ENCODE peak calls at places on chromosomes 12 and 14, in nine cellular contexts. J is AML-193; W is choroid plexus epithelial cell; G is colonic mucosa; A is GM23338; T is HEK293T; N is stimulated activated CD8-positive, alpha-beta memory T cell treated with anti-CD3 and anti-CD28 coated beads, Interleukin-4, amount 100 ng/mL, for 4 hours; Z is fibroblast of the conjunctiva; F is stimulated activated CD4-positive, alpha-beta T cell treated with anti-CD3 and anti-CD28 coated beads, Interleukin-2, amount 100 ng/mL, for 48 hours. I is an unnamed sample.

GRCh38 chr14:94102768-94103482 is 7.6 kb upstream of the IFI27 start:
- DNase-seq in T (no peak), G (peak; percentile 50), J (no peak), N (no peak), Z (no peak), F (no peak), A (no peak), W (no peak), I (no peak)

GRCh38 chr12:54432815-54433164 is 13.7 kb upstream of the ITGA5 start:
- DNase-seq in F (no peak), A (no peak), T (no peak), Z (no peak), J (no peak), G (no peak), N (no peak), W (no peak), I (no peak)

GRCh38 chr12:92324849-92325500 is 179.3 kb upstream of the BTG1 start:
- DNase-seq in F (no peak), A (no peak), T (no peak), G (no peak), Z (no peak), N (no peak), J (no peak), W (no peak), I (no peak)

GRCh38 chr14:68780358-68781160 is 12.3 kb downstream of the ZFP36L1 start:
- DNase-seq in W (peak; percentile 78), N (no peak), J (no peak), A (no peak), F (no peak), Z (no peak), G (peak; percentile 71), T (no peak), I (peak; percentile 77)

GRCh38 chr12:54592316-54592715 is 3.9 kb upstream of the PPP1R1A start:
- DNase-seq in T (no peak), W (no peak), J (no peak), Z (no peak), F (no peak), N (no peak), G (no peak), A (no peak), I (no peak)

GRCh38 chr12:91021076-91021475 is 16.3 kb upstream of the EPYC start:
- DNase-seq in G (no peak), F (no peak), T (no peak), J (no peak), Z (no peak), N (no peak), W (no peak), A (no peak), I (no peak)

GRCh38 chr14:65301862-65302539 is 110.5 kb upstream of the FUT8 start:
- DNase-seq in T (no peak), J (no peak), F (no peak), W (no peak), N (no peak), A (no peak), G (peak; percentile 36), Z (no peak), I (no peak)

GRCh38 chr12:12095016-12095415 is 24.3 kb downstream of the BCL2L14 start:
- DNase-seq in A (no peak), J (no peak), T (no peak), W (peak; percentile 57), Z (no peak), G (no peak), F (no peak), N (no peak), I (no peak)

GRCh38 chr12:45138609-45139008 is 77.3 kb upstream of the ANO6 start:
- DNase-seq in F (no peak), W (no peak), J (peak; percentile 16), N (no peak), Z (no peak), G (no peak), T (no peak), A (no peak), I (no peak)